ENCODE peak calls at places on chromosome 1, in five cellular contexts. C, G, X, S and Q are unnamed samples.
A peak's percentile ranks its signal among the peaks of the same experiment; 100 is the strongest.

GRCh38 chr1:223276029-223276428 is 87.9 kb downstream of the SUSD4 start:
- DNase-seq in C (no peak), G (no peak), X (no peak), S (no peak), Q (no peak)

GRCh38 chr1:222955964-222956363 is 141.1 kb downstream of the DISP1 start:
- DNase-seq in C (no peak), G (no peak), X (no peak), S (no peak), Q (no peak)

GRCh38 chr1:72284398-72285073 is 2.2 kb upstream of the NEGR1 start:
- DNase-seq in C (peak; percentile 96), G (peak; percentile 79), X (peak; percentile 56), S (no peak), Q (peak; percentile 89)

GRCh38 chr1:202302166-202302565 is 39.6 kb downstream of the UBE2T start:
- DNase-seq in C (no peak), G (no peak), X (no peak), S (no peak), Q (no peak)

GRCh38 chr1:203545032-203545816 is 51.3 kb downstream of the OPTC start:
- DNase-seq in C (no peak), G (no peak), X (no peak), S (no peak), Q (peak; percentile 78)

GRCh38 chr1:11850121-11850520 is 2.5 kb upstream of the NPPA start:
- DNase-seq in C (no peak), G (no peak), X (no peak), S (no peak), Q (no peak)

GRCh38 chr1:225479996-225480720 is 52.3 kb upstream of the LBR start:
- DNase-seq in C (no peak), G (no peak), X (no peak), S (peak; percentile 27), Q (no peak)

GRCh38 chr1:241641748-241642592 is 1.8 kb upstream of the CHML start:
- DNase-seq in C (peak; percentile 66), G (no peak), X (peak; percentile 22), S (no peak), Q (peak; percentile 58)

GRCh38 chr1:42692461-42692860 is 10.2 kb downstream of the YBX1 start:
- DNase-seq in C (no peak), G (no peak), X (peak; percentile 52), S (no peak), Q (peak; percentile 15)
- H3K4me2 ChIP-seq in C (no peak overlapping the region), G (no peak overlapping the region), X (peak overlapping the region; percentile 68), S (no peak overlapping the region), Q (peak overlapping the region; percentile 72)

GRCh38 chr1:153356392-153357075 is 1.1 kb upstream of the S100A9 start:
- DNase-seq in C (no peak), G (no peak), X (no peak), S (no peak), Q (no peak)

GRCh38 chr1:153358691-153358975 is 979 bp downstream of the S100A9 start:
- DNase-seq in C (no peak), G (no peak), X (no peak), S (no peak), Q (no peak)

GRCh38 chr1:153359241-153359640 is 1.6 kb downstream of the S100A9 start:
- DNase-seq in C (no peak), G (no peak), X (no peak), S (no peak), Q (no peak)

GRCh38 chr1:153357076-153357852 is 390 bp upstream of the S100A9 start:
- DNase-seq in C (no peak), G (no peak), X (no peak), S (no peak), Q (peak; percentile 94)

GRCh38 chr1:153357853-153358690 is at the start of gene S100A9:
- DNase-seq in C (no peak), G (no peak), X (no peak), S (no peak), Q (no peak)
- H3K4me2 ChIP-seq in C (no peak within 1 kb of the TSS), G (no peak within 1 kb of the TSS), X (no peak within 1 kb of the TSS), S (no peak within 1 kb of the TSS), Q (peak within 1 kb of the TSS; percentile 97)

GRCh38 chr1:92040971-92041370 is 11.2 kb downstream of the EPHX4 start:
- DNase-seq in C (no peak), G (no peak), X (no peak), S (no peak), Q (no peak)

GRCh38 chr1:92043621-92044020 is 13.8 kb downstream of the EPHX4 start:
- DNase-seq in C (no peak), G (no peak), X (no peak), S (no peak), Q (no peak)

GRCh38 chr1:92037400-92037799 is 7.6 kb downstream of the EPHX4 start:
- DNase-seq in C (peak; percentile 62), G (no peak), X (no peak), S (no peak), Q (no peak)

GRCh38 chr1:92038695-92039346 is 9.0 kb downstream of the EPHX4 start:
- DNase-seq in C (no peak), G (no peak), X (peak; percentile 48), S (no peak), Q (no peak)
- H3K4me2 ChIP-seq in C (no peak overlapping the region), G (no peak overlapping the region), X (no peak overlapping the region), S (no peak overlapping the region), Q (no peak overlapping the region)

GRCh38 chr1:31478167-31478566 is 65.2 kb downstream of the SERINC2 start:
- DNase-seq in C (no peak), G (no peak), X (no peak), S (no peak), Q (no peak)
- H3K4me2 ChIP-seq in C (no peak overlapping the region), G (no peak overlapping the region), X (no peak overlapping the region), S (no peak overlapping the region), Q (peak overlapping the region; percentile 68)

GRCh38 chr1:22886211-22886610 is 86.5 kb downstream of the LACTBL1 start:
- DNase-seq in C (peak; percentile 74), G (no peak), X (no peak), S (no peak), Q (no peak)

GRCh38 chr1:22887491-22887890 is 85.2 kb downstream of the LACTBL1 start:
- DNase-seq in C (no peak), G (no peak), X (no peak), S (no peak), Q (no peak)

GRCh38 chr1:22883406-22883805 is 89.3 kb downstream of the LACTBL1 start:
- DNase-seq in C (no peak), G (no peak), X (no peak), S (no peak), Q (no peak)

GRCh38 chr1:22888320-22889075 is 84.2 kb downstream of the LACTBL1 start:
- DNase-seq in C (peak; percentile 56), G (no peak), X (no peak), S (no peak), Q (no peak)

DNA sequence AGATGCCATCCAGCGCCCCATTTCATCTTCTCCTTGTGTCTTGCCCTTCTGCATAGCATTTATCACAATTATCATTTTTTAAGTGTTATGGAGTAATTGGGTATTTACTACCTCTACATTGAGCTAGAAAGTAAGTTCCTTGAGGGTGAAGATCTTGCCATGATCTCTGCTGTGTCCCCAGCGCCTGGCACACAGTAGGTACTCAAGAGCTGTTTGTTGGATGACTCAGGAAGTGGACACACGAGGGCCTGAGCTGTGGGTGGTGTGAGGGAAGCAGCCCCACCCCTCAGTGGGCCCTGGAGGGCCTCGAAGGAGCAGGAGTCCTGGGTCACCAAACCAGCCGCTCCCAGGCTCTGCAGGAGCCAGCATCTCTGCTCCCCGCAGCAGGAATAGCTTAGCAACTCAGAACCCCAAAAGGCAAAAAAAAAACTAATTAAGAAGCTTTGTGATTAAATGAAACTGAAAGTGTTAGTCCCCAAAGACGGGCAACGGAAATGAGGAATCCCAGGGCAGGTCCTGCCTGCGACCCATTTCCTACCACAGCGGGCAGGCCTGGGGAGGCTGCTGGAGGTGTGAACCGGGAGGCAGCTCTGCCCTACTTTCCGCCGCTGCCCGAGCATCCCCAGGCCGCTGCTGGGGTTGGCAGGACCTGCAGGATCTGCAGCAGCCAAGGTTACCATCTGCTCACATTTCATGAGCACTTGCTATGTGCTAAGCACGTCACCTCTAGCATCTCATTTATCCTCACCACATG is 87.7 kb downstream of the LACTBL1 start:
- DNase-seq in C (no peak), G (peak; percentile 46), X (no peak), S (no peak), Q (no peak)
- H3K4me2 ChIP-seq in C (no peak overlapping the region), G (peak overlapping the region; percentile 53), X (no peak overlapping the region), S (peak overlapping the region; percentile 30), Q (no peak overlapping the region)